ENCODE peak calls at places on chromosome 7, in four cellular contexts. Z, T, U and F are unnamed samples.

GRCh38 chr7:92177362-92177761 is 1.6 kb downstream of the LRRD1 start:
- DNase-seq in Z (peak), T (no peak), U (no peak), F (peak)

GRCh38 chr7:23893172-23893941 is 183.3 kb downstream of the STK31 start:
- DNase-seq in Z (no peak), T (no peak), U (no peak), F (no peak)

GRCh38 chr7:7944619-7945282 is 23.8 kb upstream of the GLCCI1 start:
- DNase-seq in Z (no peak), T (no peak), U (no peak), F (no peak)

GRCh38 chr7:155299539-155300202 is 2.0 kb downstream of the INSIG1 start:
- DNase-seq in Z (no peak), T (no peak), U (no peak), F (no peak)

GRCh38 chr7:150898475-150899011 is 46.2 kb downstream of the AOC1 start:
- DNase-seq in Z (peak), T (peak), U (peak), F (peak)

GRCh38 chr7:134845461-134845860 is 66.0 kb downstream of the CALD1 start:
- DNase-seq in Z (peak), T (peak), U (no peak), F (peak)

GRCh38 chr7:107559864-107560263 is 3.9 kb downstream of the COG5 start:
- DNase-seq in Z (no peak), T (no peak), U (no peak), F (no peak)

GRCh38 chr7:100866721-100867039 is 507 bp upstream of the TRIP6 start:
- DNase-seq in Z (no peak), T (no peak), U (no peak), F (no peak)

GRCh38 chr7:12957487-12957886 is 270.1 kb downstream of the ARL4A start:
- DNase-seq in Z (no peak), T (peak), U (no peak), F (peak)

GRCh38 chr7:149245244-149245643 is 5.8 kb downstream of the ZNF212 start:
- DNase-seq in Z (no peak), T (no peak), U (peak), F (no peak)

GRCh38 chr7:158824028-158824427 is 5.3 kb downstream of the ESYT2 start:
- DNase-seq in Z (no peak), T (no peak), U (no peak), F (no peak)

GRCh38 chr7:30510124-30511074 is 5.8 kb upstream of the GGCT start:
- DNase-seq in Z (peak), T (peak), U (peak), F (peak)

GRCh38 chr7:114416089-114416990 is 1.7 kb downstream of the FOXP2 start:
- DNase-seq in Z (no peak), T (no peak), U (no peak), F (no peak)

GRCh38 chr7:35969055-35969454 is 168.2 kb downstream of the SEPTIN7 start:
- DNase-seq in Z (no peak), T (no peak), U (no peak), F (no peak)

GRCh38 chr7:156230576-156230975 is 410.0 kb upstream of the RNF32 start:
- DNase-seq in Z (no peak), T (no peak), U (no peak), F (no peak)

GRCh38 chr7:16915405-16915804 is 33.6 kb upstream of the AGR3 start:
- DNase-seq in Z (peak), T (no peak), U (no peak), F (no peak)

GRCh38 chr7:44980393-44981034 is 1.7 kb upstream of the MYO1G start:
- DNase-seq in Z (no peak), T (no peak), U (peak), F (no peak)

GRCh38 chr7:130667593-130668257 is 823 bp downstream of the COPG2 start:
- DNase-seq in Z (no peak), T (peak), U (no peak), F (no peak)

GRCh38 chr7:43138710-43139601 is 26.5 kb downstream of the HECW1 start:
- DNase-seq in Z (no peak), T (no peak), U (no peak), F (no peak)

GRCh38 chr7:1093506-1093850 is 5.6 kb downstream of the GPER1 start:
- DNase-seq in Z (no peak), T (no peak), U (no peak), F (no peak)

GRCh38 chr7:2099036-2099957 is 133.4 kb downstream of the MAD1L1 start:
- DNase-seq in Z (no peak), T (no peak), U (no peak), F (peak)

GRCh38 chr7:29852457-29852856 is 46.1 kb downstream of the WIPF3 start:
- DNase-seq in Z (no peak), T (no peak), U (no peak), F (no peak)